ENCODE peak calls at places on chromosomes 6 and 20, in five cellular contexts. One of them, this sample, is unnamed.

GRCh38 chr6:10221186-10221585 is 193.7 kb downstream of the TFAP2A start:
- DNase-seq in sigmoid colon: no peak
- DNase-seq in CD4-positive, alpha-beta T cell: no peak
- DNase-seq in heart right ventricle: no peak
- DNase-seq in A549: no peak
- DNase-seq in this sample: no peak

GRCh38 chr6:131225959-131226358 is 90.7 kb downstream of the AKAP7 start:
- DNase-seq in A549: no peak
- DNase-seq in heart right ventricle: no peak
- DNase-seq in CD4-positive, alpha-beta T cell: no peak
- DNase-seq in sigmoid colon: no peak
- DNase-seq in this sample: no peak

GRCh38 chr20:4113996-4114603 is 98.7 kb upstream of the RNF24 start:
- DNase-seq in CD4-positive, alpha-beta T cell: no peak
- DNase-seq in sigmoid colon: no peak
- DNase-seq in A549: no peak
- DNase-seq in heart right ventricle: no peak
- DNase-seq in this sample: no peak

GRCh38 chr20:24691901-24692351 is 222.5 kb downstream of the SYNDIG1 start:
- DNase-seq in heart right ventricle: no peak
- DNase-seq in CD4-positive, alpha-beta T cell: no peak
- DNase-seq in sigmoid colon: peak
- DNase-seq in A549: no peak
- DNase-seq in this sample: peak

GRCh38 chr6:168078199-168078942 is 641 bp downstream of the FRMD1 start:
- DNase-seq in CD4-positive, alpha-beta T cell: no peak
- DNase-seq in A549: no peak
- DNase-seq in sigmoid colon: no peak
- DNase-seq in heart right ventricle: no peak
- DNase-seq in this sample: no peak

GRCh38 chr20:17614176-17614811 is 44.4 kb downstream of the DSTN start:
- DNase-seq in sigmoid colon: peak
- DNase-seq in heart right ventricle: peak
- DNase-seq in A549: no peak
- DNase-seq in CD4-positive, alpha-beta T cell: no peak
- DNase-seq in this sample: peak

GRCh38 chr6:21678990-21679389 is 85.4 kb downstream of the SOX4 start:
- DNase-seq in A549: peak
- DNase-seq in CD4-positive, alpha-beta T cell: no peak
- DNase-seq in sigmoid colon: no peak
- DNase-seq in heart right ventricle: no peak
- DNase-seq in this sample: no peak

GRCh38 chr6:157561929-157562810 is 181.2 kb downstream of the ZDHHC14 start:
- DNase-seq in CD4-positive, alpha-beta T cell: no peak
- DNase-seq in A549: no peak
- DNase-seq in sigmoid colon: no peak
- DNase-seq in heart right ventricle: no peak
- DNase-seq in this sample: no peak

GRCh38 chr20:61297981-61298380 is 45.9 kb downstream of the CDH4 start:
- DNase-seq in sigmoid colon: no peak
- DNase-seq in CD4-positive, alpha-beta T cell: no peak
- DNase-seq in A549: no peak
- DNase-seq in heart right ventricle: no peak
- DNase-seq in this sample: no peak

GRCh38 chr20:49230575-49231211 is 11.5 kb downstream of the DDX27 start:
- DNase-seq in sigmoid colon: peak
- DNase-seq in heart right ventricle: peak
- DNase-seq in A549: no peak
- DNase-seq in CD4-positive, alpha-beta T cell: no peak
- DNase-seq in this sample: no peak

GRCh38 chr20:57716893-57717292 is 7.1 kb upstream of the PMEPA1 start:
- DNase-seq in heart right ventricle: no peak
- DNase-seq in CD4-positive, alpha-beta T cell: no peak
- DNase-seq in A549: no peak
- DNase-seq in sigmoid colon: no peak
- DNase-seq in this sample: no peak

GRCh38 chr6:56938634-56939294 is 16.1 kb upstream of the BEND6 start:
- DNase-seq in heart right ventricle: no peak
- DNase-seq in CD4-positive, alpha-beta T cell: no peak
- DNase-seq in sigmoid colon: no peak
- DNase-seq in A549: peak
- DNase-seq in this sample: no peak

GRCh38 chr6:8530775-8531435 is 95.6 kb upstream of the SLC35B3 start:
- DNase-seq in A549: no peak
- DNase-seq in sigmoid colon: no peak
- DNase-seq in CD4-positive, alpha-beta T cell: no peak
- DNase-seq in heart right ventricle: no peak
- DNase-seq in this sample: no peak

GRCh38 chr20:7375905-7376304 is 564.4 kb downstream of the HAO1 start:
- DNase-seq in CD4-positive, alpha-beta T cell: no peak
- DNase-seq in heart right ventricle: no peak
- DNase-seq in sigmoid colon: no peak
- DNase-seq in A549: no peak
- DNase-seq in this sample: no peak

DNA sequence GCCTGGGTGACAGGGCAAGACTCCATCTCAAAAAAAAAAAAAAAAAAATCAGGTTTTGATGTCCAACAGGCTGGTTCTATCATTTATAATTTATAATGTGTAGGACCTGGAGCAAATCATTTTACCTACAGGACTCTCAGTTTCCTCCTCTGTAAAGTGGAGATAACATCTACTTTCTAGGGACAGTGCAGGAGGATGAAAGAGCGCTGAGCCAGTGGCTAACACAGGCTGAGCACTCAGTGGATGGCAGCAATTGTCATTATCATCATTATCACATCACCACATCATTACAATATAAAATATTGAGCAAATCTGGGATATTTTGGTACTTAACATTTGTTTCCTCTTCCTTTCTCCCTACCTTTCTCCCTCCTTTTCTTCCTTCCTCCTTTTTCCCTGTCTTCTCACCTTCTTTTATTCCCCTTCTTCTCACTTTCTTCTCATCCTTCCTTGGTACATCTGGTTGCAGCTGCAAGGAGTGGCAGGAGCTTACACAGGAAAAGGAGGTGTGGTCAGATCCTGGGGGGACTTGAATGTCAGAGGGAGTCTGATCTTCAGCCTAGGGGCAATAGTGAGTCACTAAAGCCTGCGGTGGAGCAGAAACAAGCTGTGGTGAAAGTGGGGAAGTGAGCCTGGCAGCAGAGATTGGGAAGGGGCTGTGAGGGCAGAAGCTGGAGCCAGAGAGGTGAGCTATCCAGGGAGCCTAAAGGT is 24.6 kb upstream of the CTNNBL1 start:
- DNase-seq in A549: no peak
- DNase-seq in sigmoid colon: no peak
- DNase-seq in heart right ventricle: no peak
- DNase-seq in CD4-positive, alpha-beta T cell: no peak
- DNase-seq in this sample: no peak
- TF ChIP-seq CTCF in A549: no peak
- TF ChIP-seq CTCF in sigmoid colon: no peak
- TF ChIP-seq CTCF in heart right ventricle: no peak
- TF ChIP-seq CTCF in CD4-positive, alpha-beta T cell: no peak
- TF ChIP-seq CTCF in this sample: no peak

GRCh38 chr20:63819224-63819917 is 11.7 kb downstream of the ZBTB46 start:
- DNase-seq in heart right ventricle: no peak
- DNase-seq in A549: peak
- DNase-seq in CD4-positive, alpha-beta T cell: no peak
- DNase-seq in sigmoid colon: peak
- DNase-seq in this sample: no peak
- TF ChIP-seq CTCF in heart right ventricle: peak
- TF ChIP-seq CTCF in A549: peak
- TF ChIP-seq CTCF in CD4-positive, alpha-beta T cell: no peak
- TF ChIP-seq CTCF in sigmoid colon: no peak
- TF ChIP-seq CTCF in this sample: peak

GRCh38 chr6:18119236-18119635 is 3.2 kb downstream of the NHLRC1 start:
- DNase-seq in sigmoid colon: no peak
- DNase-seq in A549: no peak
- DNase-seq in CD4-positive, alpha-beta T cell: no peak
- DNase-seq in heart right ventricle: no peak
- DNase-seq in this sample: no peak
- TF ChIP-seq CTCF in sigmoid colon: no peak
- TF ChIP-seq CTCF in A549: no peak
- TF ChIP-seq CTCF in CD4-positive, alpha-beta T cell: no peak
- TF ChIP-seq CTCF in heart right ventricle: no peak
- TF ChIP-seq CTCF in this sample: no peak

GRCh38 chr6:33124525-33124901 is 48.7 kb downstream of the HLA-DPB1 start:
- DNase-seq in CD4-positive, alpha-beta T cell: no peak
- DNase-seq in heart right ventricle: no peak
- DNase-seq in sigmoid colon: no peak
- DNase-seq in A549: no peak
- DNase-seq in this sample: no peak

GRCh38 chr6:33126101-33126714 is 50.4 kb downstream of the HLA-DPB1 start:
- DNase-seq in heart right ventricle: peak
- DNase-seq in A549: peak
- DNase-seq in CD4-positive, alpha-beta T cell: peak
- DNase-seq in sigmoid colon: peak
- DNase-seq in this sample: no peak

GRCh38 chr6:33123181-33123580 is 47.4 kb downstream of the HLA-DPB1 start:
- DNase-seq in heart right ventricle: no peak
- DNase-seq in CD4-positive, alpha-beta T cell: no peak
- DNase-seq in sigmoid colon: no peak
- DNase-seq in A549: no peak
- DNase-seq in this sample: no peak

GRCh38 chr6:33124947-33125346 is 49.2 kb downstream of the HLA-DPB1 start:
- DNase-seq in sigmoid colon: no peak
- DNase-seq in A549: no peak
- DNase-seq in CD4-positive, alpha-beta T cell: no peak
- DNase-seq in heart right ventricle: no peak
- DNase-seq in this sample: no peak

GRCh38 chr6:33123732-33124524 is 48.1 kb downstream of the HLA-DPB1 start:
- DNase-seq in A549: peak
- DNase-seq in heart right ventricle: no peak
- DNase-seq in sigmoid colon: no peak
- DNase-seq in CD4-positive, alpha-beta T cell: no peak
- DNase-seq in this sample: no peak
- TF ChIP-seq CTCF in A549: peak
- TF ChIP-seq CTCF in heart right ventricle: peak
- TF ChIP-seq CTCF in sigmoid colon: peak
- TF ChIP-seq CTCF in CD4-positive, alpha-beta T cell: peak
- TF ChIP-seq CTCF in this sample: peak

DNA sequence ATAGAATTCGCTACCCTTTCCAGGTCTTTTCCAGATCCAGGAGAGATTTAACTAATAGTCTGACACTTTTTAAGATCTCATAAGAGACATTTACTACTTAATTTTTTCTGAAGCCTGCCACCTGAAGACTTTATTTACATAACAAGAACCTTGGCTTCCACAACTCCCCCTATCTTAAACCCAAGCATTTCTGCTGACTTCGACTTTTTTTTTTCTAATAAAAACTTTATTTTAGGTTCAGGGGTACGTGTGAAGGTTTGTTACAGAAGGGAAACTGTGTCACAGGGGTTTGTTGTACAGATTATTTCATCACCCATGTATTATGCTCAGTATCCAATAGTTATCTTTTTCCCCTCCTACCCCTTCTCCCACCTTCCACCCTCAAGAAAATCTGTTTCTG is 64.9 kb upstream of the OR14J1 start:
- DNase-seq in CD4-positive, alpha-beta T cell: no peak
- DNase-seq in sigmoid colon: no peak
- DNase-seq in A549: no peak
- DNase-seq in heart right ventricle: no peak
- DNase-seq in this sample: no peak
- TF ChIP-seq CTCF in CD4-positive, alpha-beta T cell: no peak
- TF ChIP-seq CTCF in sigmoid colon: no peak
- TF ChIP-seq CTCF in A549: no peak
- TF ChIP-seq CTCF in heart right ventricle: no peak
- TF ChIP-seq CTCF in this sample: no peak

GRCh38 chr20:62898970-62899632 is 27.2 kb downstream of the DIDO1 start:
- DNase-seq in sigmoid colon: no peak
- DNase-seq in CD4-positive, alpha-beta T cell: no peak
- DNase-seq in A549: no peak
- DNase-seq in heart right ventricle: no peak
- DNase-seq in this sample: no peak

GRCh38 chr20:62900052-62900691 is 26.1 kb downstream of the DIDO1 start:
- DNase-seq in CD4-positive, alpha-beta T cell: peak
- DNase-seq in heart right ventricle: peak
- DNase-seq in sigmoid colon: peak
- DNase-seq in A549: peak
- DNase-seq in this sample: no peak

GRCh38 chr20:62901891-62902290 is 24.4 kb downstream of the DIDO1 start:
- DNase-seq in CD4-positive, alpha-beta T cell: no peak
- DNase-seq in heart right ventricle: no peak
- DNase-seq in sigmoid colon: no peak
- DNase-seq in A549: no peak
- DNase-seq in this sample: no peak

GRCh38 chr20:62899633-62900051 is 26.7 kb downstream of the DIDO1 start:
- DNase-seq in A549: no peak
- DNase-seq in heart right ventricle: no peak
- DNase-seq in CD4-positive, alpha-beta T cell: no peak
- DNase-seq in sigmoid colon: no peak
- DNase-seq in this sample: no peak

DNA sequence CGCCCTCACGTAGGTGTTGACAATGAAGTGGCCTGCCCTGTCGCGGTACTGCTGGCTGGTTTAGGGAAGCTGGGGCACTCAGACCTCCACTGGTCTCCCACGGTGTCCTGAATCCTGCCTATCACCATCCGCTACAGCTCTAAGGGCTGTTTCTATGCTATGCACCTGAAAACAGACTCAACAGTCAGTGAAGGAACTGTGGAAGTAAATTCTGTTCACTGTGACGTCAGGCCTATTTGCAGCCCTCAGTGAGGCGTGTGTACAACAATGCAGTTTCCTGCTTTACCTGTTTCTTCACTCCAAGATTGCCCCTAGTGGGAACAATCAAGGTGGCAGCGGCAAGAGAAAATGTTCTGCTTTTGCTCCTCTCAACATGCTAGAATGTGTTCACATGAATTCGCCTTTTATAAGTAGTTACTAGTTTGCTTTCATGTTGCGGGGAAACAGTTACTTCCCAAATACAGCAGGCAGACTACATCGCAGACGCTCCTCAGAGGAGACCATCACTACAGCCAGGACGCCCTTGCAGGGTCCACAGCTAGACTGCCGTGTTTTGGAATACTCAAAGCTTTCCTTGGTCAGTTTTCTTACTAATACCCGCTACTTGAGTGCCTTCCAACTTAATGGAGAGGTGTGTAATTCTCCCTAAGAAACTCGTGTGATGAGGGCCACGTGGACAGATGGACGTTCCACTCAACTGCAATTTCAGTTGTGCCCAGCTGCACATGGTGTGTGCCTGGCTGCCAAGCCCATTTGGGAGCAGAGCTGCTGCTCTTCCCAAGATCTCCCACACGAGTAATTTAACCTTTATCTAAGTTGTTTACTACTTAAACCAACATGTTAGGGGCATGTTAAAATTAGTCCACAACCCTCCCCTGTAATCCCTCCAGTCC is 25.4 kb downstream of the DIDO1 start:
- DNase-seq in A549: peak
- DNase-seq in heart right ventricle: no peak
- DNase-seq in sigmoid colon: no peak
- DNase-seq in CD4-positive, alpha-beta T cell: no peak
- DNase-seq in this sample: no peak
- TF ChIP-seq CTCF in A549: no peak
- TF ChIP-seq CTCF in heart right ventricle: no peak
- TF ChIP-seq CTCF in sigmoid colon: no peak
- TF ChIP-seq CTCF in CD4-positive, alpha-beta T cell: no peak
- TF ChIP-seq CTCF in this sample: no peak

GRCh38 chr6:16800942-16801341 is 39.7 kb upstream of the ATXN1 start:
- DNase-seq in A549: no peak
- DNase-seq in sigmoid colon: no peak
- DNase-seq in heart right ventricle: no peak
- DNase-seq in CD4-positive, alpha-beta T cell: no peak
- DNase-seq in this sample: no peak
- TF ChIP-seq CTCF in A549: no peak
- TF ChIP-seq CTCF in sigmoid colon: no peak
- TF ChIP-seq CTCF in heart right ventricle: no peak
- TF ChIP-seq CTCF in CD4-positive, alpha-beta T cell: no peak
- TF ChIP-seq CTCF in this sample: no peak